ENCODE peak calls at places on chromosomes 1 and 21, in six cellular contexts. S is brain microvascular endothelial cell, R is MCF 10A, W is tibial nerve, H is tibial artery, V is kidney. I is an unnamed sample.

GRCh38 chr1:97114842-97115241 is 393.3 kb downstream of the PTBP2 start:
- DNase-seq in S (no peak), R (no peak), W (no peak), H (no peak), V (no peak), I (no peak)

GRCh38 chr1:28144203-28145135 is 32.0 kb downstream of the PTAFR start:
- DNase-seq in S (peak; percentile 46), R (peak; percentile 86), W (no peak), H (no peak), V (no peak), I (no peak)

GRCh38 chr1:58739851-58740466 is 40.1 kb upstream of the MYSM1 start:
- DNase-seq in S (peak; percentile 36), R (peak; percentile 69), W (peak; percentile 70), H (no peak), V (no peak), I (no peak)

GRCh38 chr1:89609781-89610456 is 23.0 kb upstream of the LRRC8C start:
- DNase-seq in S (no peak), R (no peak), W (no peak), H (no peak), V (no peak), I (no peak)

GRCh38 chr1:115478933-115479551 is 141.0 kb upstream of the NGF start:
- DNase-seq in S (no peak), R (no peak), W (no peak), H (no peak), V (peak; percentile 79), I (no peak)

GRCh38 chr1:172394167-172394751 is 26.2 kb upstream of the C1orf105 start:
- DNase-seq in S (no peak), R (peak; percentile 34), W (no peak), H (no peak), V (no peak), I (no peak)

GRCh38 chr1:65075123-65075976 is 72.7 kb upstream of the AK4 start:
- DNase-seq in S (peak; percentile 58), R (peak; percentile 71), W (peak; percentile 84), H (peak; percentile 67), V (no peak), I (no peak)

GRCh38 chr1:118185083-118185899 is at the start of gene SPAG17:
- DNase-seq in S (peak; percentile 57), R (no peak), W (peak; percentile 62), H (peak; percentile 71), V (peak; percentile 93), I (no peak)

GRCh38 chr1:5637171-5637570 is 355.1 kb downstream of the NPHP4 start:
- DNase-seq in S (no peak), R (peak; percentile 51), W (peak; percentile 43), H (no peak), V (no peak), I (no peak)

GRCh38 chr1:234561322-234561721 is 48.7 kb downstream of the IRF2BP2 start:
- DNase-seq in S (no peak), R (no peak), W (no peak), H (no peak), V (no peak), I (no peak)

GRCh38 chr1:160205974-160206369 is 788 bp downstream of the PEA15 start:
- DNase-seq in S (peak; percentile 52), R (peak; percentile 60), W (peak; percentile 36), H (peak; percentile 86), V (peak; percentile 82), I (no peak)

GRCh38 chr21:44049606-44050005 is 37.5 kb downstream of the TRAPPC10 start:
- DNase-seq in S (no peak), R (no peak), W (no peak), H (no peak), V (no peak), I (no peak)

GRCh38 chr1:93708734-93709481 is 27.3 kb upstream of the BCAR3 start:
- DNase-seq in S (no peak), R (no peak), W (no peak), H (no peak), V (no peak), I (no peak)

GRCh38 chr1:1672181-1672965 is 13.6 kb upstream of the CDK11B start:
- DNase-seq in S (no peak), R (no peak), W (no peak), H (peak; percentile 46), V (peak; percentile 45), I (peak; percentile 63)

GRCh38 chr1:40628903-40629292 is 36.6 kb downstream of the RIMS3 start:
- DNase-seq in S (no peak), R (no peak), W (no peak), H (no peak), V (no peak), I (no peak)

GRCh38 chr1:156661932-156662587 is 15.1 kb downstream of the NES start:
- DNase-seq in S (peak; percentile 14), R (no peak), W (no peak), H (no peak), V (no peak), I (no peak)

GRCh38 chr1:220768127-220768601 is 18.5 kb upstream of the MTARC1 start:
- DNase-seq in S (no peak), R (no peak), W (no peak), H (no peak), V (no peak), I (no peak)

GRCh38 chr1:246351726-246352125 is 155.4 kb downstream of the SMYD3 start:
- DNase-seq in S (no peak), R (no peak), W (no peak), H (no peak), V (no peak), I (no peak)

GRCh38 chr1:209661081-209661480 is 8.9 kb upstream of the LAMB3 start:
- DNase-seq in S (no peak), R (no peak), W (no peak), H (no peak), V (no peak), I (no peak)

GRCh38 chr1:21294266-21295058 is 4.2 kb upstream of the ECE1 start:
- DNase-seq in S (no peak), R (peak; percentile 36), W (no peak), H (no peak), V (no peak), I (no peak)

GRCh38 chr1:61358770-61359455 is 276.6 kb downstream of the NFIA start:
- DNase-seq in S (peak; percentile 41), R (peak; percentile 84), W (no peak), H (no peak), V (no peak), I (no peak)

GRCh38 chr1:46996659-46997281 is 26.7 kb upstream of the CYP4X1 start:
- DNase-seq in S (no peak), R (peak; percentile 80), W (no peak), H (no peak), V (no peak), I (no peak)

GRCh38 chr1:47004004-47004403 is 19.5 kb upstream of the CYP4X1 start:
- DNase-seq in S (no peak), R (no peak), W (no peak), H (no peak), V (no peak), I (no peak)

DNA sequence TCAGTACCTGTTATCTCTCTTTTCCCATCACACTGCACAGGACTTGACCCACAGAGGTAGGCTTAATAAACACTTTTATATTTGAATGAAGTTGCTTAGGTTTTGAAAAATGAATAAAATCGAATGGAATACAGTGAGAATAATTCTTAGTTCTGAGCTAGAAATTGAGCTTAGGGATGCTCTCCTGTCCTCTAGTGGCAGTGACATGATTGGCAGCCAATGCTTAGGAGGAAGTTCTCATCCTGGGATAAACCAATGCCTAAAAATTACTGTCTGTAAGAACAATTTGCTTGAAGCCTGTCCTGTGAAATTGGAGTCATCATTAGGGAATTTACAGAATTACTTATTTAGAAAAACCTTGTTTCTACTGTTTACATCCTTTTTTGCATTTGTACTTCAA is 21.3 kb upstream of the CYP4X1 start:
- DNase-seq in S (no peak), R (peak; percentile 25), W (no peak), H (no peak), V (no peak), I (no peak)
- TF ChIP-seq CTCF in S (peak; percentile 21), R (peak; percentile 26), W (no peak), H (no peak), V (peak; percentile 20), I (peak; percentile 59)

DNA sequence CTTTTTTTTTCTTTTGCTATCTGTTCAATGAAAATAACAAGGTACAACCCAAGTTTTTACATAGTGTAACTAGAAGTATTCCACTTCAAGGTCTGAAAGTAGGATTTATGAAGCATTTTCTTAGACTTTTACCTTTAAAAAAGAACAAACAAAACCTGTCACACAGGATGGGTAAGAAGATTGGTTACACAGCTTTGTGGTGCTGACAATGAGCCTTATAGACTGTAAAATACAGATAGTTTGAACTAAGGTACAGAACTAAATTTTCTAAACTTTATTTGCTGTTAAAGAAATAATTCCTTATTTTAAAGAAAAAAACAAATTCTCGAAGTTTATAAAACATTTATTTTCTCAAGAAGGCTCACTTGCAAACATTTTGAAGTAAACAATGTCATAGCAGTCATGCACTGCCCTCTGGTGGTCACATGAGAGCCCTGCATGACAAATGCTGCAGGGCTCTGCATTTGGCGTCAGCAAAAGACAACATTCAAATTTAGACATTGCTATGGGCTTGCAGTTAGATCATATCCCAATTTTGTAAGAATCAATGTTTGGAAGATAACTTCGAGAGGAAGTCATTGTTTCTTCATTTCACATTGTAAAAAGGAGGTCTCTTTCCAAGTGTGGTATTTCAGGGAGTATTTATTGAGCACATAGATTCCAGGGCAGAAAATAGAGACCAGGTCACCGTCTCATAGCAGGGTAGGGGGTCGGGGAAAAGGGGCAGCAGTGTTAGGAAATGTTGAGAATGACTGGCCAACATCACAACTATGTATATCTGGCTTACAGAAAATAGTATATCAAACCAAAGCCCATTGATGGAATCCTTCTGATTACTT is 115.3 kb upstream of the FMN2 start:
- DNase-seq in S (peak; percentile 49), R (peak; percentile 85), W (peak; percentile 46), H (no peak), V (no peak), I (no peak)
- TF ChIP-seq CTCF in S (peak; percentile 98), R (peak; percentile 100), W (peak; percentile 89), H (peak; percentile 58), V (peak; percentile 98), I (peak; percentile 99)

GRCh38 chr1:41918450-41919043 is at the start of gene HIVEP3:
- DNase-seq in S (no peak), R (no peak), W (no peak), H (no peak), V (no peak), I (no peak)
- TF ChIP-seq CTCF in S (peak; percentile 51), R (no peak), W (no peak), H (no peak), V (no peak), I (peak; percentile 53)

GRCh38 chr1:24045766-24046165 is 65.6 kb upstream of the SRSF10 start:
- DNase-seq in S (no peak), R (peak; percentile 47), W (no peak), H (no peak), V (no peak), I (no peak)
- TF ChIP-seq CTCF in S (no peak), R (no peak), W (no peak), H (no peak), V (no peak), I (no peak)

DNA sequence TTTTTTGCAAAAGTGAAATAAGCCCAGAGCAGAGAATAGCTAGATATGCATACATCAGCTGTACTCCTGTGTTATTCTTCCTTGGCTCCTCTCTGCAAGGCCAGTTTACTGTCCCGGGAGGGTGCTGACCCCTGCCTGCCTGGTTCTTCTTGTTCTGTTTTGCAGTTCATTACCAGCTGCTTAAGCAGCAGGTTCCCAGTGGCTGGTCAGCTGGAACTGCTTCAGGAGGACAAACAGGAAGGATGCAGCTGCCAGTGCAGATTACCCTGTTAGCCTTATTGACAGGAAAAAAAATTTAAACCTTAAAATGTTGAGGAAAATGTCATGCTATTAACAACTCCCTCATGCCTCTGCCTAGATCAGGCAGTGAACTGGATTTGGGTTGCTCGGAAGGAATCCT is 16.0 kb upstream of the LRIG2 start:
- DNase-seq in S (no peak), R (no peak), W (no peak), H (no peak), V (no peak), I (no peak)
- TF ChIP-seq CTCF in S (no peak), R (no peak), W (no peak), H (no peak), V (no peak), I (no peak)